ENCODE peak calls at places on chromosomes 13 and 19, in six cellular contexts. One of them, this sample, is unnamed.

GRCh38 chr19:7068599-7068998 is 904 bp upstream of the ZNF557 start:
- DNase-seq in fibroblast of villous mesenchyme: no peak
- DNase-seq in CD8-positive, alpha-beta T cell: no peak
- DNase-seq in GM12878: no peak
- DNase-seq in HepG2: no peak
- DNase-seq in fibroblast of pulmonary artery: no peak
- DNase-seq in this sample: no peak

GRCh38 chr13:34435338-34435737 is 506.7 kb upstream of the NBEA start:
- DNase-seq in GM12878: no peak
- DNase-seq in CD8-positive, alpha-beta T cell: no peak
- DNase-seq in fibroblast of villous mesenchyme: peak; percentile 40
- DNase-seq in HepG2: no peak
- DNase-seq in fibroblast of pulmonary artery: peak; percentile 32
- DNase-seq in this sample: peak; percentile 22

GRCh38 chr19:32865326-32865725 is 4.2 kb downstream of the SLC7A9 start:
- DNase-seq in fibroblast of pulmonary artery: no peak
- DNase-seq in GM12878: no peak
- DNase-seq in fibroblast of villous mesenchyme: no peak
- DNase-seq in HepG2: no peak
- DNase-seq in CD8-positive, alpha-beta T cell: no peak
- DNase-seq in this sample: no peak

GRCh38 chr19:51407631-51408131 is 9.8 kb downstream of the SIGLEC10 start:
- DNase-seq in CD8-positive, alpha-beta T cell: peak; percentile 23
- DNase-seq in fibroblast of villous mesenchyme: peak; percentile 13
- DNase-seq in HepG2: peak; percentile 74
- DNase-seq in fibroblast of pulmonary artery: peak; percentile 39
- DNase-seq in GM12878: no peak
- DNase-seq in this sample: peak; percentile 56

GRCh38 chr13:43221611-43222010 is 198.2 kb downstream of the DNAJC15 start:
- DNase-seq in HepG2: no peak
- DNase-seq in fibroblast of pulmonary artery: no peak
- DNase-seq in fibroblast of villous mesenchyme: no peak
- DNase-seq in GM12878: no peak
- DNase-seq in CD8-positive, alpha-beta T cell: no peak
- DNase-seq in this sample: no peak

GRCh38 chr19:1856345-1856697 is 7.1 kb downstream of the KLF16 start:
- DNase-seq in GM12878: no peak
- DNase-seq in CD8-positive, alpha-beta T cell: no peak
- DNase-seq in HepG2: no peak
- DNase-seq in fibroblast of pulmonary artery: no peak
- DNase-seq in fibroblast of villous mesenchyme: no peak
- DNase-seq in this sample: no peak

GRCh38 chr13:64488731-64489130 is 2741.4 kb downstream of the PCDH9 start:
- DNase-seq in CD8-positive, alpha-beta T cell: no peak
- DNase-seq in fibroblast of pulmonary artery: no peak
- DNase-seq in GM12878: no peak
- DNase-seq in fibroblast of villous mesenchyme: no peak
- DNase-seq in HepG2: no peak
- DNase-seq in this sample: no peak

GRCh38 chr13:80379245-80379644 is 38.3 kb upstream of the SPRY2 start:
- DNase-seq in fibroblast of pulmonary artery: peak; percentile 70
- DNase-seq in CD8-positive, alpha-beta T cell: no peak
- DNase-seq in GM12878: no peak
- DNase-seq in HepG2: no peak
- DNase-seq in fibroblast of villous mesenchyme: peak; percentile 13
- DNase-seq in this sample: peak; percentile 52

GRCh38 chr13:20058476-20058875 is 99.9 kb downstream of the ZMYM2 start:
- DNase-seq in fibroblast of villous mesenchyme: no peak
- DNase-seq in fibroblast of pulmonary artery: no peak
- DNase-seq in CD8-positive, alpha-beta T cell: no peak
- DNase-seq in HepG2: no peak
- DNase-seq in GM12878: no peak
- DNase-seq in this sample: no peak

GRCh38 chr19:12666305-12667048 is at the start of the genes MAN2B1 and WDR83:
- DNase-seq in HepG2: peak; percentile 65
- DNase-seq in CD8-positive, alpha-beta T cell: peak; percentile 77
- DNase-seq in fibroblast of pulmonary artery: peak; percentile 48
- DNase-seq in fibroblast of villous mesenchyme: peak; percentile 69
- DNase-seq in GM12878: no peak
- DNase-seq in this sample: peak; percentile 59

GRCh38 chr19:12205296-12205695 is 42.4 kb downstream of the ZNF136 start:
- DNase-seq in CD8-positive, alpha-beta T cell: no peak
- DNase-seq in fibroblast of villous mesenchyme: no peak
- DNase-seq in GM12878: no peak
- DNase-seq in HepG2: no peak
- DNase-seq in fibroblast of pulmonary artery: no peak
- DNase-seq in this sample: no peak

GRCh38 chr13:25217023-25217909 is 45.2 kb upstream of the AMER2 start:
- DNase-seq in fibroblast of villous mesenchyme: peak; percentile 18
- DNase-seq in GM12878: no peak
- DNase-seq in fibroblast of pulmonary artery: peak; percentile 45
- DNase-seq in CD8-positive, alpha-beta T cell: no peak
- DNase-seq in HepG2: no peak
- DNase-seq in this sample: peak; percentile 8

GRCh38 chr19:7673995-7674667 is 2.8 kb upstream of the MCEMP1 start:
- DNase-seq in GM12878: no peak
- DNase-seq in HepG2: peak; percentile 21
- DNase-seq in CD8-positive, alpha-beta T cell: no peak
- DNase-seq in fibroblast of villous mesenchyme: peak; percentile 83
- DNase-seq in fibroblast of pulmonary artery: peak; percentile 55
- DNase-seq in this sample: peak; percentile 60

GRCh38 chr19:34319785-34320184 is 45.2 kb upstream of the GPI start:
- DNase-seq in fibroblast of villous mesenchyme: no peak
- DNase-seq in fibroblast of pulmonary artery: no peak
- DNase-seq in HepG2: no peak
- DNase-seq in CD8-positive, alpha-beta T cell: no peak
- DNase-seq in GM12878: no peak
- DNase-seq in this sample: peak; percentile 85

GRCh38 chr19:6772028-6772865 is at the start of gene VAV1:
- DNase-seq in fibroblast of villous mesenchyme: no peak
- DNase-seq in HepG2: no peak
- DNase-seq in CD8-positive, alpha-beta T cell: peak; percentile 81
- DNase-seq in fibroblast of pulmonary artery: no peak
- DNase-seq in GM12878: peak; percentile 64
- DNase-seq in this sample: no peak

GRCh38 chr19:39038098-39038497 is 5.7 kb upstream of the FBXO27 start:
- DNase-seq in CD8-positive, alpha-beta T cell: no peak
- DNase-seq in GM12878: no peak
- DNase-seq in fibroblast of villous mesenchyme: peak; percentile 43
- DNase-seq in fibroblast of pulmonary artery: peak; percentile 47
- DNase-seq in HepG2: peak; percentile 61
- DNase-seq in this sample: peak; percentile 54

GRCh38 chr19:1410136-1410786 is 2.9 kb downstream of the DAZAP1 start:
- DNase-seq in GM12878: no peak
- DNase-seq in fibroblast of pulmonary artery: peak; percentile 23
- DNase-seq in HepG2: no peak
- DNase-seq in fibroblast of villous mesenchyme: peak; percentile 80
- DNase-seq in CD8-positive, alpha-beta T cell: no peak
- DNase-seq in this sample: peak; percentile 57

GRCh38 chr13:29081697-29082440 is 261.7 kb downstream of the MTUS2 start:
- DNase-seq in fibroblast of pulmonary artery: no peak
- DNase-seq in GM12878: no peak
- DNase-seq in CD8-positive, alpha-beta T cell: no peak
- DNase-seq in fibroblast of villous mesenchyme: no peak
- DNase-seq in HepG2: no peak
- DNase-seq in this sample: no peak

GRCh38 chr13:29077051-29077813 is 257.1 kb downstream of the MTUS2 start:
- DNase-seq in GM12878: no peak
- DNase-seq in fibroblast of villous mesenchyme: no peak
- DNase-seq in fibroblast of pulmonary artery: no peak
- DNase-seq in HepG2: no peak
- DNase-seq in CD8-positive, alpha-beta T cell: no peak
- DNase-seq in this sample: no peak

GRCh38 chr13:29081036-29081435 is 260.9 kb downstream of the MTUS2 start:
- DNase-seq in fibroblast of villous mesenchyme: peak; percentile 28
- DNase-seq in GM12878: peak; percentile 48
- DNase-seq in CD8-positive, alpha-beta T cell: no peak
- DNase-seq in fibroblast of pulmonary artery: no peak
- DNase-seq in HepG2: no peak
- DNase-seq in this sample: peak; percentile 2
- TF ChIP-seq CTCF in fibroblast of villous mesenchyme: peak; percentile 35
- TF ChIP-seq CTCF in GM12878: peak; percentile 49
- TF ChIP-seq CTCF in CD8-positive, alpha-beta T cell: no peak
- TF ChIP-seq CTCF in fibroblast of pulmonary artery: no peak
- TF ChIP-seq CTCF in HepG2: no peak
- TF ChIP-seq CTCF in this sample: no peak

GRCh38 chr13:111897178-111897845 is 169.6 kb upstream of the SOX1 start:
- DNase-seq in fibroblast of villous mesenchyme: no peak
- DNase-seq in HepG2: no peak
- DNase-seq in fibroblast of pulmonary artery: no peak
- DNase-seq in CD8-positive, alpha-beta T cell: no peak
- DNase-seq in GM12878: no peak
- DNase-seq in this sample: no peak

GRCh38 chr13:111897846-111898215 is 169.1 kb upstream of the SOX1 start:
- DNase-seq in fibroblast of villous mesenchyme: no peak
- DNase-seq in HepG2: no peak
- DNase-seq in CD8-positive, alpha-beta T cell: no peak
- DNase-seq in fibroblast of pulmonary artery: no peak
- DNase-seq in GM12878: no peak
- DNase-seq in this sample: no peak

GRCh38 chr13:111893071-111893606 is 173.8 kb upstream of the SOX1 start:
- DNase-seq in fibroblast of villous mesenchyme: no peak
- DNase-seq in HepG2: no peak
- DNase-seq in fibroblast of pulmonary artery: no peak
- DNase-seq in GM12878: no peak
- DNase-seq in CD8-positive, alpha-beta T cell: no peak
- DNase-seq in this sample: no peak

GRCh38 chr13:111895896-111896821 is 170.8 kb upstream of the SOX1 start:
- DNase-seq in fibroblast of pulmonary artery: no peak
- DNase-seq in HepG2: no peak
- DNase-seq in GM12878: no peak
- DNase-seq in fibroblast of villous mesenchyme: no peak
- DNase-seq in CD8-positive, alpha-beta T cell: no peak
- DNase-seq in this sample: no peak

DNA sequence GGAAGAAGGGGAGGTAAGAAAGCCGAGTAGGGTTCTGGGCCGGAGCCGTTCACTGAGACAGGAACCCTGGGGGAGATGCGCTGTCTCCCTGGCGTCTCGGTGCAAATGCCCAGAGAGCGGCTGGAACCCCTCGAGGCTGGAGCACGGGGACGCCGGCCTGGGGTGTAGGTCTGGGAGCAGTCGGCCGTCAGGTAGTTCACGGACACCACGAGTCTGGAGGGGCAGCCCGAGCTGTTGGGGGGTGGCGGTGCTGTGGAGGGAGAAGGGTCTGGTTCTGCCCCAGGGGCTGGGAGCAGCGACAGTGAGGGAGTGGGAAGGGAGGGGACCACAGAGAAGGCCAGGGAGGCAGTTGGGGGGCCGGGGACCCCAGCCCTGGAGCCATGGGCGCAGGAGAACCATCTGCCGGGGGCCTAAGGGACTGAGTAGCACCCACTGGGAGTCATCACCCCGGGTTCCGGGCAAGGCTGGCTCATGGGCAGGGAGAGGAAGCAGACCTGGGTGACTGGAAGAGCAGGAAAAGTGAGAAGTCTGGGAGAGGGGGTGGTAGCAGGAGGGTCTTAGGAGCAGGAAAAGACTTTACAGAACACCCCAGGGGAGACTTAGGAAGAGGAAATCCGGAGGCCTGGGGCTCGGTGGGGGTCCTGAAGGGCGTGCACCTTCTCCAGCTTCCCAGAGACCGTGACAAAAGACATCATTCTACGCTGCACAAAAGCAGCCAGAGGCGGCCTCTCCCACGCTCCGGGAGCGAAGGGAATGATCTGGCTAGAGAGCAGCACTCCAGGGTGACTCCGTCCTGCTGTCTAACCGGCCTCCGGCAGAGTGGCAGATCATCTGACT is 173.1 kb upstream of the SOX1 start:
- DNase-seq in HepG2: no peak
- DNase-seq in CD8-positive, alpha-beta T cell: no peak
- DNase-seq in GM12878: no peak
- DNase-seq in fibroblast of pulmonary artery: no peak
- DNase-seq in fibroblast of villous mesenchyme: no peak
- DNase-seq in this sample: no peak
- H3K4me3 ChIP-seq in HepG2: no peak overlapping the region
- H3K4me3 ChIP-seq in CD8-positive, alpha-beta T cell: no peak overlapping the region
- H3K4me3 ChIP-seq in GM12878: no peak overlapping the region
- H3K4me3 ChIP-seq in fibroblast of pulmonary artery: no peak overlapping the region
- H3K4me3 ChIP-seq in fibroblast of villous mesenchyme: no peak overlapping the region
- H3K4me3 ChIP-seq in this sample: no peak overlapping the region

DNA sequence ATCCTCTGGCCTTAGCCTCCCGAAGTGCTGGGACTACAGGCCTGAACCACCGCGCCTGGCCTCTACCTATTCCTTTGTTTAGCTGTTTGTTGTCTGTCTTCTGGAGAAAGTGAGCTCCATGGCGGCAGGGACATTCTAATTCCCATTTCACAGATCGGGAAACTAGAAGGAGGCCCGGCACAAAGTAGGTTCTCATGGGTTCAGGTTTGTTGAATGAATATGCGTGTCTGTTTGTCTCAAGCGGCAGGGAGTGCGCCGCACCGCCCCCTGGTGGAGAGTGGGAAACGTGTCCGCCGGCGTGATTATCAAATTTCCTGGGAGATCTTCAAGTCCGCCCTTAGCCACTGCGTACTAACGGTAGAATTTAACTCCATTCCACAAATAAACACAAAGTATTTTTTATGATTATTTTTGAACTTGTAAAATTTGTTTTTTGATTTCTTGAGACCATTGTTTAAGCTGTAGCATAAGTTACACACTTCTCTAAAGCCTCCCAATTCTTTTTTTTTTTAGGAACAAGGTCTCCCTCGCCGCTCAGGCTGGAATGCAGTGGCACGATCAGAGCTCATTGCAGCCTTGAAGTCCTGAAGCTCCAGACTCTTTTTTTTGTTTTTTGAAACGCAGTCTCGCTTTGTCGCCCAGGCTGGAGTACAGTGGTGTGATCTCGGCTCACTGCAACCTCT is 8.9 kb upstream of the CCDC9 start:
- DNase-seq in HepG2: peak; percentile 56
- DNase-seq in CD8-positive, alpha-beta T cell: peak; percentile 83
- DNase-seq in fibroblast of pulmonary artery: peak; percentile 86
- DNase-seq in GM12878: no peak
- DNase-seq in fibroblast of villous mesenchyme: peak; percentile 84
- DNase-seq in this sample: peak; percentile 86
- TF ChIP-seq CTCF in HepG2: peak; percentile 79
- TF ChIP-seq CTCF in CD8-positive, alpha-beta T cell: peak; percentile 91
- TF ChIP-seq CTCF in fibroblast of pulmonary artery: peak; percentile 90
- TF ChIP-seq CTCF in GM12878: peak; percentile 88
- TF ChIP-seq CTCF in fibroblast of villous mesenchyme: peak; percentile 92
- TF ChIP-seq CTCF in this sample: peak; percentile 89

GRCh38 chr19:49816616-49817015 is 1.5 kb upstream of the MED25 start:
- DNase-seq in HepG2: no peak
- DNase-seq in GM12878: no peak
- DNase-seq in fibroblast of villous mesenchyme: no peak
- DNase-seq in CD8-positive, alpha-beta T cell: no peak
- DNase-seq in fibroblast of pulmonary artery: no peak
- DNase-seq in this sample: no peak

GRCh38 chr19:49812997-49813861 is at the start of gene FUZ:
- DNase-seq in fibroblast of pulmonary artery: peak; percentile 100
- DNase-seq in CD8-positive, alpha-beta T cell: peak; percentile 90
- DNase-seq in fibroblast of villous mesenchyme: peak; percentile 99
- DNase-seq in GM12878: peak; percentile 90
- DNase-seq in HepG2: no peak
- DNase-seq in this sample: peak; percentile 99

GRCh38 chr19:49812452-49812996 is 568 bp downstream of the FUZ start:
- DNase-seq in fibroblast of villous mesenchyme: no peak
- DNase-seq in fibroblast of pulmonary artery: no peak
- DNase-seq in CD8-positive, alpha-beta T cell: no peak
- DNase-seq in HepG2: no peak
- DNase-seq in GM12878: no peak
- DNase-seq in this sample: no peak

GRCh38 chr19:49811328-49811727 is 1.8 kb downstream of the FUZ start:
- DNase-seq in GM12878: no peak
- DNase-seq in CD8-positive, alpha-beta T cell: no peak
- DNase-seq in fibroblast of pulmonary artery: no peak
- DNase-seq in fibroblast of villous mesenchyme: no peak
- DNase-seq in HepG2: no peak
- DNase-seq in this sample: no peak

GRCh38 chr19:49814010-49814409 is 918 bp upstream of the FUZ start:
- DNase-seq in HepG2: no peak
- DNase-seq in fibroblast of pulmonary artery: no peak
- DNase-seq in GM12878: no peak
- DNase-seq in CD8-positive, alpha-beta T cell: no peak
- DNase-seq in fibroblast of villous mesenchyme: no peak
- DNase-seq in this sample: no peak
- H3K4me3 ChIP-seq in HepG2: no peak overlapping the region
- H3K4me3 ChIP-seq in fibroblast of pulmonary artery: peak overlapping the region; percentile 77
- H3K4me3 ChIP-seq in GM12878: no peak overlapping the region
- H3K4me3 ChIP-seq in CD8-positive, alpha-beta T cell: no peak overlapping the region
- H3K4me3 ChIP-seq in fibroblast of villous mesenchyme: peak overlapping the region; percentile 98
- H3K4me3 ChIP-seq in this sample: peak overlapping the region; percentile 77

This sample was measured in cardiac fibroblast.